ENCODE peak calls at places on chromosomes 4 and X, in five cellular contexts. K, Q, U, N and Y are unnamed samples.

GRCh38 chr4:187362937-187363336 is 632.6 kb upstream of the ZFP42 start:
- DNase-seq in K (no peak), Q (no peak), U (no peak), N (no peak), Y (no peak)

GRCh38 chrX:85084770-85085393 is 81.2 kb downstream of the APOOL start:
- DNase-seq in K (peak), Q (peak), U (peak), N (peak), Y (peak)

GRCh38 chr4:180949825-180950224 is 1293.4 kb upstream of the TENM3 start:
- DNase-seq in K (no peak), Q (no peak), U (no peak), N (no peak), Y (no peak)

GRCh38 chr4:70747874-70748273 is 26.1 kb downstream of the RUFY3 start:
- DNase-seq in K (peak), Q (no peak), U (no peak), N (no peak), Y (no peak)

GRCh38 chr4:77930154-77930553 is 67.5 kb downstream of the MRPL1 start:
- DNase-seq in K (no peak), Q (no peak), U (no peak), N (no peak), Y (no peak)

GRCh38 chrX:81229208-81229607 is 27.3 kb downstream of the SH3BGRL start:
- DNase-seq in K (no peak), Q (no peak), U (no peak), N (no peak), Y (no peak)

GRCh38 chrX:149830192-149830873 is 48.6 kb downstream of the MAGEA9 start:
- DNase-seq in K (peak), Q (no peak), U (peak), N (no peak), Y (no peak)

GRCh38 chr4:147599764-147600163 is 17.4 kb upstream of the TMEM184C start:
- DNase-seq in K (peak), Q (no peak), U (no peak), N (no peak), Y (no peak)

GRCh38 chrX:40085714-40086113 is 12.0 kb downstream of the BCOR start:
- DNase-seq in K (no peak), Q (no peak), U (no peak), N (no peak), Y (no peak)

GRCh38 chr4:151417766-151418376 is 8.9 kb downstream of the FHIP1A start:
- DNase-seq in K (no peak), Q (no peak), U (no peak), N (no peak), Y (no peak)

GRCh38 chr4:84647307-84647884 is 64.5 kb downstream of the CDS1 start:
- DNase-seq in K (no peak), Q (no peak), U (no peak), N (no peak), Y (no peak)

GRCh38 chr4:177228599-177228998 is 81.1 kb upstream of the NEIL3 start:
- DNase-seq in K (no peak), Q (no peak), U (no peak), N (no peak), Y (no peak)
- TF ChIP-seq RCOR1 in K (no peak), Q (no peak), U (no peak), N (no peak), Y (no peak)

DNA sequence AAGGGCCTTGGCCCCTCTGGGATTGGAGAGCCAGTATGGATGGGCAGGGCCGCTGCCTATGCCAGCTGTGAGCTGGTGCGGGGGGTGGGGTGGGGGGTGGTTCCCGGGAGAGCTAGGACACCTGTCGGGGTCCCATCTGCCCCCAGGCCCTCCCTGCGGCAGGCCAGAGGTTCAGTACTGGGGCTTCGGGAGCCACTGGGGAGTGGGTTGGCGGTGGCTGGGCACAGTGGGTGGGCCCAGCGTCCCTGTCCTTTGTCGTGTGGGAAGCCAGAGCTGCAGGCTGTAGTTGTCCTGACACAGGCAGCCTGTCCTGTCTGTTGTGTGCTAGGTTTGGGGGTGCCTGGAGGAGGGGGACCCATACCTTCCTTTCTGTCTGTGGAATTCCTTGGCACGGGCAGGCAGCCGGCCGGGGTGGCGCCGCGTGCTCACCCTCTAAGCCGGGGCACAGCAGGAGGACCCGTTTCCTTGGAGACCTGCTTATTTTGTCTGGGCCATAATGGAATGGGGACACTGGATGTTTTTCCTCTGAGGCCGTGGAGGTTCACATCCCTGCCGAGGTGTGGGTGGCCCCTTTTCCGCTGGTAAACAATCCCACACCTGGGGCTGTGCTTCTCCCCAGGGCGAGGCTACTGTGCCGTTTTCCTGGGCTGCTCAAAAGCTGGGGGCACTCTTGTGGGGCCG is 14.8 kb downstream of the DOK7 start:
- DNase-seq in K (no peak), Q (no peak), U (no peak), N (no peak), Y (no peak)
- H3K4me2 ChIP-seq in K (no peak), Q (no peak), U (no peak), N (no peak), Y (no peak)

DNA sequence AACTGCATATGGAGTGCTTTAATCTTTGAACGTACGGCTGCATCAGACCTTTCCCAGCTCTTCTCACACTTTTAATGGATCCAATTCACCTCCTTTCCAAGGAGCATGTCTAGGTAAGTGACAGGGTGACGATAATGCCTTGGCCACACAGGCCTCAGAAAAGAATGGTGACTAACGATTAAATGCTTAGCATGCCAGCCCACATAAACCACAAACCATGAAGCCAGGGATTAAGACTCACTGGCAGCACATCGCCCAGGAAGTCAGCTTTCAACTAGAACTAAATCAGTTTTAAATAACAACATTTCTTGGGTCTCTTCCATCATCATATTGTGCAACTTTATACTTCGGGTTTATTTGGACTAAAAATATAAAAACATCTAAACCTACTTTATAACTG is 28.7 kb downstream of the INPP4B start:
- DNase-seq in K (peak), Q (no peak), U (no peak), N (no peak), Y (no peak)
- TF ChIP-seq RCOR1 in K (no peak), Q (no peak), U (no peak), N (no peak), Y (no peak)

DNA sequence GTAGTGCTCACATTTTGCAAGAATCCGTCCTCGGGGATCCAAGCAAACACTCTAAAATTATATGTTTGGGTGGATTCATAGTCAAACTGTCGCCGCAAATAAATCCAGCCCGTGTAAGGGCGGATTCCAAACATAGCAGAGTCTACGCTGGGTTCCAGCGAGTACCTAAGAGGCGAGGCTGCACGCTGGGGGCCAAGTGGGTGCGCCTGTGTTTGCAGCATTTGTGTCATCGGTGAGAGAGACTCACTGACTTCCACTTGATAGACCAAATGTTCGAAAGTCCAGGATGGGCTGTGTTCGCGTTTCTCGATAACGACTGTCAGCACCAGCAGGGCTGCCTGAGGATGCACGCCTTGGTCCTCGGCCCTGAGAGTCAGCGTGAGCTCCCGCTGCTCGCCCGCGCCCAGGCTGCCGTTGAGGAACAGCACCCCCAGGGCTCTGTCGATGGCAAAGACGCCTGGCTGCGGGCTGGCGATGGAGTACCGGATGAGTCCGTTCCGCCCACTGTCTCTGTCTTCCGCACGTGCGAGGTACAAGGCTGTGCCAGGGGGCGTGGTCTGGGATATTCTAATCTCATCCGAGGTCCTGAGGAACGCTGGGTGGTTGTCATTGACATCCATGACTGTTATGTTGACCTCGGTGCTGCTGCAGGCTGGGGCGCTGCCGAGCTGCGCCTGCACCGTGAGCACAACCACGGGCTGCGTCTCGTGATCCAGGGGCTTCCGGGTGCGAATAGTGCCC is 158.7 kb downstream of the DCHS2 start:
- DNase-seq in K (peak), Q (no peak), U (peak), N (no peak), Y (peak)
- H3K4me2 ChIP-seq in K (peak), Q (peak), U (peak), N (no peak), Y (peak)

GRCh38 chr4:107058828-107059227 is 22.7 kb upstream of the DKK2 start:
- DNase-seq in K (no peak), Q (no peak), U (no peak), N (no peak), Y (no peak)
- TF ChIP-seq RCOR1 in K (no peak), Q (no peak), U (no peak), N (no peak), Y (no peak)